ENCODE peak calls at places on chromosomes 13 and 19, in six cellular contexts. F is K562, U is HepG2, E is H1, X is HCT116, Q is GM12878. M is an unnamed sample.

GRCh38 chr13:42574435-42575311 is 721 bp downstream of the TNFSF11 start:
- DNase-seq in F (no peak), U (no peak), E (no peak), X (no peak), Q (no peak), M (no peak)

GRCh38 chr19:512548-513365 is 5.5 kb downstream of the TPGS1 start:
- DNase-seq in F (peak), U (no peak), E (no peak), X (no peak), Q (no peak), M (no peak)

GRCh38 chr19:14135985-14136508 is 342 bp downstream of the ASF1B start:
- DNase-seq in F (no peak), U (no peak), E (no peak), X (no peak), Q (no peak), M (no peak)

GRCh38 chr13:52804202-52804641 is 44.2 kb downstream of the PCDH8 start:
- DNase-seq in F (no peak), U (no peak), E (no peak), X (no peak), Q (no peak), M (no peak)

GRCh38 chr19:47492137-47492533 is 8.1 kb upstream of the KPTN start:
- DNase-seq in F (no peak), U (no peak), E (no peak), X (no peak), Q (no peak), M (no peak)

GRCh38 chr13:48514776-48515175 is 18.1 kb downstream of the RCBTB2 start:
- DNase-seq in F (no peak), U (no peak), E (no peak), X (no peak), Q (no peak), M (no peak)

GRCh38 chr13:30196025-30196424 is 111.3 kb downstream of the KATNAL1 start:
- DNase-seq in F (no peak), U (no peak), E (peak), X (peak), Q (no peak), M (peak)

GRCh38 chr13:112000888-112001287 is 66.1 kb upstream of the SOX1 start:
- DNase-seq in F (no peak), U (no peak), E (no peak), X (no peak), Q (no peak), M (no peak)

GRCh38 chr19:38658462-38659306 is 11.2 kb downstream of the ACTN4 start:
- DNase-seq in F (no peak), U (peak), E (no peak), X (peak), Q (no peak), M (peak)

GRCh38 chr13:46668302-46668720 is 115.3 kb downstream of the LRCH1 start:
- DNase-seq in F (no peak), U (no peak), E (no peak), X (no peak), Q (no peak), M (peak)

GRCh38 chr13:34207334-34207733 is 389.4 kb downstream of the RFC3 start:
- DNase-seq in F (no peak), U (no peak), E (no peak), X (no peak), Q (no peak), M (peak)

GRCh38 chr19:52689804-52690394 is 44.9 kb downstream of the ZNF611 start:
- DNase-seq in F (peak), U (no peak), E (no peak), X (no peak), Q (no peak), M (peak)
- TF ChIP-seq EZH2 in F (no peak), U (no peak), E (no peak), X (no peak), Q (no peak), M (no peak)

GRCh38 chr19:11558881-11559828 is at the start of gene ELOF1:
- DNase-seq in F (peak), U (peak), E (peak), X (peak), Q (peak), M (peak)
- TF ChIP-seq POLR2A in F (peak), U (peak), E (peak), X (peak), Q (peak), M (peak)

GRCh38 chr19:51025401-51025800 is 1.0 kb downstream of the KLK11 start:
- DNase-seq in F (no peak), U (no peak), E (no peak), X (no peak), Q (no peak), M (no peak)

GRCh38 chr19:51025809-51026553 is 435 bp downstream of the KLK11 start:
- DNase-seq in F (no peak), U (no peak), E (no peak), X (no peak), Q (no peak), M (no peak)

GRCh38 chr19:51027126-51027806 is 850 bp upstream of the KLK11 start:
- DNase-seq in F (no peak), U (no peak), E (no peak), X (no peak), Q (no peak), M (no peak)

GRCh38 chr19:51027873-51028272 is 1.5 kb upstream of the KLK11 start:
- DNase-seq in F (no peak), U (no peak), E (no peak), X (no peak), Q (no peak), M (no peak)

GRCh38 chr19:51026554-51026831 is at the start of gene KLK11:
- DNase-seq in F (no peak), U (no peak), E (no peak), X (no peak), Q (no peak), M (no peak)
- TF ChIP-seq POLR2AphosphoS5 in F (no peak), U (no peak), E (no peak), X (no peak), Q (no peak), M (no peak)

GRCh38 chr19:17281391-17282304 is at the start of gene ANKLE1:
- DNase-seq in F (peak), U (no peak), E (no peak), X (no peak), Q (peak), M (no peak)
- TF ChIP-seq EZH2 in F (no peak), U (no peak), E (no peak), X (no peak), Q (no peak), M (no peak)

GRCh38 chr19:18322318-18322758 is 538 bp downstream of the LSM4 start:
- DNase-seq in F (peak), U (peak), E (no peak), X (no peak), Q (no peak), M (peak)

GRCh38 chr19:18321729-18322091 is 1.2 kb downstream of the LSM4 start:
- DNase-seq in F (peak), U (no peak), E (no peak), X (no peak), Q (no peak), M (no peak)

GRCh38 chr19:18319591-18320135 is 3.2 kb downstream of the LSM4 start:
- DNase-seq in F (no peak), U (peak), E (no peak), X (no peak), Q (no peak), M (no peak)

GRCh38 chr19:18320865-18321728 is 1.8 kb downstream of the LSM4 start:
- DNase-seq in F (no peak), U (no peak), E (no peak), X (no peak), Q (no peak), M (peak)

DNA sequence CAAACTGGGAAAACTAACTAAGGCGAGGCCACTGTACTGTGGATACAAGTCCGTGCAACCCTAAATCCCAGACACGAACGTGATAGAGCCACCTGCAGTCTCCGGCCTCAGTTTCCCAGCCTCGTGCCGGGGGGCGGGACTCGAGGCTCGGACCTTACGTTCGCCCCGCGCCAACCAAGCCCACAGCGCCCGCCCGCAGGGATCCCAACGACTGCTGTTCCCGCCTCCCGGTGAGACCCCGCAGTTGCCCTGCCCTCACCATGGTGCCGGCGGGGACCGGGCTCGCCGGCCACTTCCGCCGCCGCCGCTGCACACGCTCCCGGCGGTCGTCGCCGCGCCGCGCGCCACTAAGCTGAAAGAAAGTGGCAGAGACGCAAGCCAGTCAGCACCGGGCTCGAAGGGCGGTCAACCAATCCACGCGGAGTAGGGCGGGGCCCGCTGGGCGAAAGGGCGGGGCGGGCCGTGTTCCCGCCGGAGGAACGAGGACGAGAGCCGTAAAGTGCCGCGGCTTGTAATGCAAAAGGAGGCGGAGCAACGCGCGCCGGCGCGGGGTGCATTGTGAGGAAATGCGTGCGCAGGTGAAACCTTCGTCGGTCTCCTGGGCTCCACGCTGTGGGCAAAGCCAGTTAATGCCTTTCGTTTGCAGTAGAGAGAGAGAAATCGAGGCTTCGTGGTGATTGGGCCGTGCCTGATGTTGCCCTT is at the start of gene LSM4:
- DNase-seq in F (peak), U (peak), E (peak), X (peak), Q (peak), M (peak)
- TF ChIP-seq POLR2A in F (peak), U (peak), E (peak), X (peak), Q (peak), M (no peak)

DNA sequence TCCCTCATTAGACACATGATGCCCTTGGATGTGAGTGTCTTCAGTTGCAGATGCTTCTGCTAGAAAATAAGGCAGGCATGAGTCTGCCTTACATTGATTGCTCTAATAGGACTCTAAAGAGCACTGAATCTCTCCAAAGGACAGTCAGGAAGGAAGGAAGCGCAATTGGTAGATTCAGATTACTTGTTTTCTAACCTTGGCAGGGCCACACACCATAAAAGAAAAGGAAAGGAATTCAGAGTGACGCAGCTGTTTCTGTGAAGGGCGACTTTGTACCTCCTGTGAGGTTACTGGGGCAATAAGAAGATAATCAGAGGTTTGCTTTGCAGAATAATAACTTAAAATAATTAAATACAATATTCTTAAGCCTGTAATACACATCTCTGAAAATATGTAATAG is 48.0 kb downstream of the FRY start:
- DNase-seq in F (no peak), U (no peak), E (no peak), X (no peak), Q (no peak), M (peak)
- TF ChIP-seq POLR2AphosphoS5 in F (no peak), U (no peak), E (no peak), X (no peak), Q (no peak), M (no peak)

GRCh38 chr13:27396252-27396846 is 28.1 kb upstream of the GTF3A start:
- DNase-seq in F (no peak), U (peak), E (no peak), X (no peak), Q (no peak), M (no peak)
- TF ChIP-seq EZH2 in F (no peak), U (no peak), E (no peak), X (no peak), Q (no peak), M (no peak)

GRCh38 chr19:43777163-43777700 is 3.5 kb downstream of the KCNN4 start:
- DNase-seq in F (peak), U (no peak), E (no peak), X (no peak), Q (no peak), M (no peak)

GRCh38 chr19:43774103-43774939 is 6.5 kb downstream of the KCNN4 start:
- DNase-seq in F (peak), U (peak), E (no peak), X (no peak), Q (no peak), M (peak)

GRCh38 chr19:43775299-43775890 is 5.4 kb downstream of the KCNN4 start:
- DNase-seq in F (no peak), U (no peak), E (no peak), X (no peak), Q (no peak), M (no peak)

GRCh38 chr19:43778651-43779050 is 2.1 kb downstream of the KCNN4 start:
- DNase-seq in F (no peak), U (no peak), E (no peak), X (no peak), Q (no peak), M (no peak)

GRCh38 chr19:43776285-43776684 is 4.5 kb downstream of the KCNN4 start:
- DNase-seq in F (peak), U (no peak), E (no peak), X (no peak), Q (no peak), M (no peak)
- TF ChIP-seq POLR2A in F (no peak), U (no peak), E (no peak), X (no peak), Q (no peak), M (no peak)

GRCh38 chr13:31835932-31836331 is 96.6 kb downstream of the RXFP2 start:
- DNase-seq in F (no peak), U (peak), E (no peak), X (no peak), Q (no peak), M (peak)
- TF ChIP-seq POLR2AphosphoS5 in F (no peak), U (no peak), E (no peak), X (no peak), Q (no peak), M (no peak)

M was measured in endothelial cell of umbilical vein.